ENCODE peak calls at places on chromosomes 12 and 14, in four cellular contexts. L, Q, C and K are unnamed samples.

GRCh38 chr12:65823481-65824313 is 586 bp upstream of the HMGA2 start:
- DNase-seq in L (no peak), Q (no peak), C (peak), K (peak)

GRCh38 chr14:100399052-100399849 is 76.1 kb downstream of the SLC25A47 start:
- DNase-seq in L (no peak), Q (no peak), C (no peak), K (no peak)

GRCh38 chr12:25054783-25055144 is 105.9 kb upstream of the BCAT1 start:
- DNase-seq in L (peak), Q (no peak), C (no peak), K (peak)

GRCh38 chr14:75476274-75476995 is 45.8 kb upstream of the BATF start:
- DNase-seq in L (no peak), Q (no peak), C (no peak), K (no peak)

GRCh38 chr12:124550123-124551089 is 17.0 kb downstream of the NCOR2 start:
- DNase-seq in L (no peak), Q (no peak), C (peak), K (no peak)

GRCh38 chr12:28550757-28551381 is 360.6 kb downstream of the CCDC91 start:
- DNase-seq in L (no peak), Q (no peak), C (no peak), K (no peak)

GRCh38 chr14:69247691-69248440 is 12.1 kb upstream of the GALNT16 start:
- DNase-seq in L (no peak), Q (no peak), C (no peak), K (no peak)

GRCh38 chr14:24556756-24557155 is 19.3 kb downstream of the CTSG start:
- DNase-seq in L (no peak), Q (no peak), C (peak), K (no peak)

GRCh38 chr12:124422142-124422569 is 127.3 kb downstream of the RFLNA start:
- DNase-seq in L (no peak), Q (no peak), C (peak), K (no peak)

GRCh38 chr12:66491812-66492361 is 187.0 kb downstream of the GRIP1 start:
- DNase-seq in L (no peak), Q (no peak), C (no peak), K (no peak)

GRCh38 chr14:61099221-61099835 is 118.3 kb downstream of the SLC38A6 start:
- DNase-seq in L (no peak), Q (no peak), C (no peak), K (no peak)

GRCh38 chr14:99081880-99082279 is 190.1 kb downstream of the BCL11B start:
- DNase-seq in L (no peak), Q (no peak), C (no peak), K (no peak)

GRCh38 chr14:105087963-105088811 is 23.0 kb upstream of the GPR132 start:
- DNase-seq in L (no peak), Q (no peak), C (peak), K (peak)

GRCh38 chr14:48725001-48725734 is 861.0 kb downstream of the RPS29 start:
- DNase-seq in L (no peak), Q (no peak), C (no peak), K (no peak)